ENCODE peak calls at places on chromosomes 5 and 9, in five cellular contexts. I is K562, A is WTC11, Z is HepG2, T is GM12878. G is an unnamed sample.

GRCh38 chr9:123360161-123361085 is 4.4 kb downstream of the CRB2 start:
- DNase-seq in I (peak), A (peak), Z (peak), T (no peak), G (no peak)

GRCh38 chr5:156991714-156992113 is 28.7 kb upstream of the TIMD4 start:
- DNase-seq in I (no peak), A (no peak), Z (peak), T (no peak), G (no peak)

GRCh38 chr9:118596374-118597015 is 772.7 kb downstream of the BRINP1 start:
- DNase-seq in I (no peak), A (no peak), Z (no peak), T (no peak), G (no peak)

GRCh38 chr5:132257131-132258101 is at the start of gene PDLIM4:
- DNase-seq in I (peak), A (peak), Z (no peak), T (no peak), G (no peak)

GRCh38 chr5:34474573-34475021 is 181.5 kb upstream of the RAI14 start:
- DNase-seq in I (peak), A (no peak), Z (peak), T (no peak), G (peak)

GRCh38 chr9:117414906-117415583 is at the start of gene ASTN2:
- DNase-seq in I (no peak), A (peak), Z (no peak), T (no peak), G (no peak)

GRCh38 chr9:4099961-4100360 is 199.9 kb downstream of the GLIS3 start:
- DNase-seq in I (no peak), A (no peak), Z (no peak), T (no peak), G (no peak)

GRCh38 chr9:27535701-27536118 is 6.1 kb upstream of the MOB3B start:
- DNase-seq in I (peak), A (peak), Z (no peak), T (no peak), G (peak)

GRCh38 chr9:93306579-93307091 is 122.7 kb downstream of the WNK2 start:
- DNase-seq in I (no peak), A (no peak), Z (no peak), T (no peak), G (no peak)

GRCh38 chr5:125499969-125500368 is 753.5 kb upstream of the ZNF608 start:
- DNase-seq in I (no peak), A (no peak), Z (no peak), T (no peak), G (no peak)

GRCh38 chr9:32524558-32525461 is 1.2 kb downstream of the RIGI start:
- DNase-seq in I (no peak), A (no peak), Z (peak), T (peak), G (no peak)

GRCh38 chr5:172463031-172463430 is 8.7 kb upstream of the SH3PXD2B start:
- DNase-seq in I (no peak), A (no peak), Z (no peak), T (no peak), G (no peak)

GRCh38 chr5:147483961-147484707 is 25.7 kb downstream of the DPYSL3 start:
- DNase-seq in I (no peak), A (no peak), Z (no peak), T (no peak), G (no peak)

GRCh38 chr9:99572529-99572928 is 249.2 kb upstream of the NR4A3 start:
- DNase-seq in I (no peak), A (no peak), Z (no peak), T (no peak), G (no peak)
- TF ChIP-seq ESRRA in I (no peak), A (no peak), Z (no peak), T (no peak), G (no peak)

GRCh38 chr9:38000735-38001134 is 68.3 kb downstream of the SHB start:
- DNase-seq in I (no peak), A (no peak), Z (no peak), T (peak), G (no peak)
- TF ChIP-seq ESRRA in I (no peak), A (no peak), Z (no peak), T (no peak), G (no peak)

DNA sequence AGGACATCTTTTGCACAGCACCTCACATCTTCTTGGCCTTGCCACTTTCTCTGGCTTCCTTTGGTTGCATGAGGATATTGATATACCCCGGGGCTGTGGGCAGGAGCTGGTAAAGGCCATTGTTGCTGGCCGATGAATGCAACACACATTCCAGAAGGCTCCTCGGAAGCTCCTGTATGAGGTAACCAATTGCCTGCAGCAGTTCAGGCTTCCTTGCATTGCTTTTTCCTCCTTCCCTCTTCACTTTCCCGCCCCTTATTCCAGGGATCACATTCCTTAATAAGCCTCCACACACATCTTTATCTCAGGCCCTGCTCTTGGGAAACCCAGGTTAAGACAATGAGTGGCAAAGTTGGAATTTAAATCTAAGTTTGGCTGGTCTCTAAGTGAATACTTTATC is 505.4 kb upstream of the CLINT1 start:
- DNase-seq in I (no peak), A (peak), Z (no peak), T (no peak), G (no peak)
- TF ChIP-seq ESRRA in I (no peak), A (no peak), Z (no peak), T (no peak), G (no peak)

GRCh38 chr5:57441557-57441956 is 41.1 kb downstream of the ACTBL2 start:
- DNase-seq in I (peak), A (no peak), Z (no peak), T (no peak), G (no peak)
- TF ChIP-seq ESRRA in I (no peak), A (no peak), Z (no peak), T (no peak), G (no peak)

DNA sequence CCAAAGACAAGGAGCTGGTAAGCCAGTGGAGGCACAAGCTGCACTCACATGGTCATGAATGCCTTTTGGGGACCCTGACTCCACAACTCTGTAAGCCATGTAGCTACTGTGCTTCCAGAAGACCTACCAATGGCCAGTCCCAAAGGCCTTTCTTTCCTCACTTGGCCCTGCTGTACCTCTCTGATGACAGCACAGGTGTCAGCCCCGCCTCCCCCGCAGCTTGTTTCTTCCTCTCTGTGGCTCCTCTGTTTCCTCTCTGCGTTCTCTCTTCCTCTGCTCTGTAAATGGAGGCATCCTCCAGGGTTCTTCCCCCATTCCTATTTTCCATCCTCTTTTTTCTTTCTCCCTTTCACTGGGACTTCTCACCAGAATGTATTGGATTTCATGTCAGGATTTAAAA is 26.7 kb downstream of the SH3TC2 start:
- DNase-seq in I (no peak), A (no peak), Z (no peak), T (no peak), G (no peak)
- TF ChIP-seq ESRRA in I (no peak), A (no peak), Z (no peak), T (no peak), G (no peak)

GRCh38 chr9:80417211-80417773 is 845.5 kb downstream of the TLE4 start:
- DNase-seq in I (no peak), A (no peak), Z (no peak), T (no peak), G (no peak)
- TF ChIP-seq ESRRA in I (no peak), A (no peak), Z (no peak), T (no peak), G (no peak)

DNA sequence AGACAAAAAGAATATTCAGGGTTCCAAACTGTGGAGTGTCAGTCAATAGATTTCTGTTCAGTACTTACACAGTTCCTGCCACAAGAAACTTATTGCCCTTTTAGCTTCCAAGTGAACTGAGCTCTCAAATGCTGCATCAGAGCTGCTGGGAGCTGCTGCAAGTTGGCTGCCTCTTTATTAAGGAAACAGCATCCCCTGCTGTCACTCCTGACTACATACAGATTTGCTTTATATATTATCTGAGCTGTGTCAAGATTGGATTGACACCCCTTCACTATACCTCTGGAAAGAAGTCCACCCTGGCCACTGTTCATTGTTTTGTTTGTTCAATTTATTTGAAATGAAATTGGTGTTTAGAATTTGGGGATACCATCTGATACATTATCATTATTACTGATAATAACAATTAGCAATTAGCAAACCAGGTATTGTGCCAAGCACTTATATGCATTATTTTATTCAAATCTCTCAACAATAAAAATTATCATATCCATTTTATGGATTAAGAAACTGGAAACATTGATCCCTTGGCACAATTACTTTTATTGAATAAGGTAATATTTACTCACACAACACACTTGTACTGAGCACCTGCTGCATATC is 16.4 kb upstream of the C5orf58 start:
- DNase-seq in I (peak), A (peak), Z (peak), T (no peak), G (peak)
- TF ChIP-seq ESRRA in I (no peak), A (no peak), Z (no peak), T (no peak), G (no peak)

GRCh38 chr9:106653111-106653697 is 209.8 kb upstream of the ZNF462 start:
- DNase-seq in I (no peak), A (no peak), Z (no peak), T (no peak), G (no peak)
- TF ChIP-seq ESRRA in I (no peak), A (no peak), Z (no peak), T (no peak), G (no peak)

GRCh38 chr5:168312606-168313297 is 21.3 kb downstream of the WWC1 start:
- DNase-seq in I (no peak), A (no peak), Z (no peak), T (no peak), G (no peak)
- TF ChIP-seq ESRRA in I (no peak), A (no peak), Z (no peak), T (no peak), G (no peak)